ENCODE peak calls at places on chromosomes 11 and 22, in ten cellular contexts. E is astrocyte of the spinal cord; Y is NCI-H345; G is uterus; B is AG04450; L is upper lobe of right lung; A is GM04504; V is kidney tubule cell; C is stimulated activated naive CD8-positive, alpha-beta T cell treated with anti-CD3 and anti-CD28 coated beads, Interleukin-15, Interleukin-2, amounts not matched to agents 100 U/mL and 50 U/mL, for 24 hours; J is T47D. H is an unnamed sample.

GRCh38 chr11:117876341-117877119 is at the start of gene FXYD6:
- DNase-seq in B (no peak), E (peak; percentile 11), J (peak; percentile 46), A (no peak), V (no peak), L (peak; percentile 74), Y (peak; percentile 72), G (peak; percentile 78), C (peak; percentile 19), H (peak; percentile 12)

GRCh38 chr11:19677380-19678080 is 35.1 kb upstream of the NAV2 start:
- DNase-seq in V (no peak), C (no peak), Y (no peak), J (no peak), L (no peak), B (no peak), G (no peak), A (no peak), E (no peak), H (no peak)

GRCh38 chr22:35380013-35380412 is 883 bp upstream of the HMOX1 start:
- DNase-seq in V (no peak), A (no peak), G (no peak), B (no peak), Y (no peak), C (no peak), J (no peak), L (no peak), E (no peak), H (no peak)

GRCh38 chr22:24996420-24996952 is 44.0 kb downstream of the KIAA1671 start:
- DNase-seq in B (no peak), E (peak; percentile 53), Y (peak; percentile 57), C (no peak), J (peak; percentile 69), L (no peak), A (no peak), V (peak; percentile 38), G (no peak), H (no peak)

GRCh38 chr22:50114221-50114981 is 24.6 kb downstream of the MOV10L1 start:
- DNase-seq in L (peak; percentile 76), G (no peak), B (peak; percentile 39), V (no peak), J (no peak), Y (peak; percentile 46), E (peak; percentile 75), A (peak; percentile 47), C (no peak), H (no peak)

GRCh38 chr11:29063630-29064361 is 953.0 kb downstream of the KCNA4 start:
- DNase-seq in J (no peak), G (no peak), B (peak; percentile 33), V (no peak), L (no peak), E (no peak), A (no peak), Y (no peak), C (no peak), H (no peak)

GRCh38 chr11:65189191-65189590 is 7.5 kb downstream of the CAPN1 start:
- DNase-seq in A (no peak), E (no peak), G (no peak), C (no peak), Y (no peak), B (no peak), V (no peak), L (no peak), J (no peak), H (no peak)

GRCh38 chr11:85099522-85099921 is 527.6 kb downstream of the DLG2 start:
- DNase-seq in C (no peak), V (no peak), G (no peak), A (no peak), B (no peak), Y (no peak), L (no peak), E (no peak), J (no peak), H (no peak)

GRCh38 chr11:110761131-110761530 is 48.9 kb upstream of the ARHGAP20 start:
- DNase-seq in L (no peak), C (no peak), G (no peak), Y (no peak), B (no peak), J (no peak), A (no peak), V (no peak), E (no peak), H (no peak)

GRCh38 chr11:129881570-129882170 is 13.7 kb downstream of the NFRKB start:
- DNase-seq in E (peak; percentile 10), A (no peak), Y (peak; percentile 1), G (no peak), B (no peak), L (no peak), V (peak; percentile 38), J (peak; percentile 83), C (peak; percentile 53), H (peak; percentile 28)